ENCODE peak calls at places on chromosomes 2 and 18, in four cellular contexts. V, W, C and E are unnamed samples. For H3K4me1, the result is how much of the 10 kb centered on the place peaks cover.

GRCh38 chr2:43604674-43605073 is 8.8 kb upstream of the THADA start:
- DNase-seq in V (no peak), W (no peak), C (no peak), E (no peak)

GRCh38 chr2:130354135-130354420 is 1.8 kb upstream of the PTPN18 start:
- DNase-seq in C (no peak), W (no peak), V (no peak), E (no peak)

GRCh38 chr18:22828171-22828570 is 105.0 kb upstream of the RBBP8 start:
- DNase-seq in W (no peak), C (no peak), V (no peak), E (no peak)

GRCh38 chr2:147501973-147502372 is 342.9 kb upstream of the ACVR2A start:
- DNase-seq in W (no peak), V (no peak), C (no peak), E (no peak)

GRCh38 chr2:72712977-72713376 is 112.9 kb downstream of the EXOC6B start:
- DNase-seq in V (no peak), W (no peak), C (no peak), E (no peak)

GRCh38 chr2:50859110-50859509 is 172.8 kb downstream of the NRXN1 start:
- DNase-seq in W (no peak), V (no peak), C (no peak), E (no peak)

GRCh38 chr2:116317111-116317510 is 1497.4 kb upstream of the DDX18 start:
- DNase-seq in W (no peak), C (no peak), V (no peak), E (no peak)

GRCh38 chr2:176501652-176502051 is 232.4 kb downstream of the MTX2 start:
- DNase-seq in W (no peak), C (no peak), V (no peak), E (no peak)

GRCh38 chr2:168992591-168993349 is 38.4 kb downstream of the ABCB11 start:
- DNase-seq in V (no peak), C (no peak), W (no peak), E (no peak)

GRCh38 chr2:219178377-219179175 is 501 bp downstream of the RETREG2 start:
- DNase-seq in C (peak), W (no peak), V (peak), E (peak)

GRCh38 chr18:77069931-77070330 is 62.7 kb downstream of the MBP start:
- DNase-seq in V (no peak), W (no peak), C (no peak), E (no peak)

GRCh38 chr18:5295231-5295920 is at the start of gene ZBTB14:
- DNase-seq in C (peak), V (peak), W (peak), E (peak)

GRCh38 chr2:165425556-165425955 is 43.9 kb upstream of the CSRNP3 start:
- DNase-seq in W (no peak), C (no peak), V (no peak), E (no peak)

GRCh38 chr2:67032091-67032490 is 365.0 kb upstream of the ETAA1 start:
- DNase-seq in C (no peak), W (no peak), V (no peak), E (no peak)

GRCh38 chr2:97845133-97845532 is 131.8 kb downstream of the ZAP70 start:
- DNase-seq in V (no peak), W (no peak), C (no peak), E (no peak)

GRCh38 chr2:196884368-196884767 is 42.1 kb downstream of the PGAP1 start:
- DNase-seq in V (no peak), C (no peak), W (no peak), E (no peak)

GRCh38 chr18:6653880-6654279 is 75.6 kb upstream of the ARHGAP28 start:
- DNase-seq in W (no peak), C (no peak), V (no peak), E (no peak)

GRCh38 chr2:46257476-46257875 is 39.7 kb upstream of the EPAS1 start:
- DNase-seq in C (no peak), W (no peak), V (no peak), E (no peak)

GRCh38 chr2:121596221-121597080 is 52.8 kb downstream of the CLASP1 start:
- DNase-seq in C (peak), W (peak), V (no peak), E (peak)

GRCh38 chr18:54822872-54823845 is 5.1 kb upstream of the RAB27B start:
- DNase-seq in W (no peak), C (no peak), V (no peak), E (no peak)

GRCh38 chr18:577606-578005 is 2.6 kb upstream of the CETN1 start:
- DNase-seq in V (no peak), C (no peak), W (peak), E (no peak)

GRCh38 chr18:33871363-33872025 is 293.5 kb downstream of the ASXL3 start:
- DNase-seq in V (no peak), C (no peak), W (no peak), E (no peak)

GRCh38 chr2:177466337-177467195 is 74.0 kb downstream of the AGPS start:
- DNase-seq in V (no peak), W (no peak), C (no peak), E (peak)

GRCh38 chr18:42921261-42921737 is 194.2 kb downstream of the RIT2 start:
- DNase-seq in V (no peak), W (no peak), C (no peak), E (no peak)

GRCh38 chr2:115084446-115084845 is 642.0 kb downstream of the DPP10 start:
- DNase-seq in V (no peak), W (no peak), C (no peak), E (no peak)

GRCh38 chr2:203732953-203733510 is 26.6 kb downstream of the CD28 start:
- DNase-seq in W (no peak), C (no peak), V (no peak), E (no peak)

GRCh38 chr2:69645026-69645425 is 1.5 kb upstream of the AAK1 start:
- DNase-seq in V (no peak), C (no peak), W (no peak), E (no peak)

GRCh38 chr2:188870289-188870688 is 103.9 kb upstream of the COL3A1 start:
- DNase-seq in W (no peak), C (no peak), V (no peak), E (no peak)

GRCh38 chr2:70748002-70748779 is 19.8 kb downstream of the ADD2 start:
- DNase-seq in V (no peak), C (no peak), W (peak), E (no peak)

GRCh38 chr2:231369580-231370428 is 25.7 kb upstream of the B3GNT7 start:
- DNase-seq in W (no peak), V (peak), C (peak), E (peak)
- H3K4me1 ChIP-seq in W (under half), V (under half), C (under half), E (under half)

GRCh38 chr18:21747268-21747667 is 6.7 kb downstream of the MIB1 start:
- DNase-seq in C (no peak), V (no peak), W (no peak), E (no peak)
- TF ChIP-seq CTCF in C (no peak), V (no peak), W (no peak), E (no peak)

GRCh38 chr2:101770672-101771071 is 73.2 kb downstream of the MAP4K4 start:
- DNase-seq in W (peak), V (no peak), C (no peak), E (peak)
- H3K4me1 ChIP-seq in W (half or more), V (half or more), C (half or more), E (under half)

GRCh38 chr2:31033032-31033431 is 105.2 kb downstream of the GALNT14 start:
- DNase-seq in W (no peak), V (no peak), C (no peak), E (no peak)

GRCh38 chr2:31037058-31037457 is 101.2 kb downstream of the GALNT14 start:
- DNase-seq in W (no peak), V (no peak), C (no peak), E (no peak)

GRCh38 chr2:31032475-31032874 is 105.8 kb downstream of the GALNT14 start:
- DNase-seq in C (no peak), V (no peak), W (no peak), E (no peak)

DNA sequence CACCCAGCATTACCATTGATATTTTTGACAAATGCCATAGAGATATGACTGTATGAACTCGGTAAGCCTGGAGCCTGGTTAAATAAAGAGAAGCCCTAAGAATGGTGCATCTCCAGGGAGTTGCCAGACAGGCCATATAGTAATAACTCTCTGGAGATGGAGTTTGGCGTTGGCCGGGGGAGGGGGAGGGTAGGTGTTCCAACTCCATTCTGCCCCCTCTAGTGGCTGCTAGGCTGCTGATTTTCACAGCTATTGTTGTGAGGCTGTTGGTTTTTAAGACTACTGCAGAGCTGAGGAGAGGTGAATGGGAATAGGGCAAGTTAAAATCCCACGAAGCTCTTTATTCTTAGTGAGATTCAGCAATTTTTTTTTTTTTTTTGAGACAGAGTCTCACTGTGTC is 99.9 kb downstream of the GALNT14 start:
- DNase-seq in W (peak), V (no peak), C (no peak), E (peak)
- TF ChIP-seq CTCF in W (no peak), V (no peak), C (no peak), E (no peak)

DNA sequence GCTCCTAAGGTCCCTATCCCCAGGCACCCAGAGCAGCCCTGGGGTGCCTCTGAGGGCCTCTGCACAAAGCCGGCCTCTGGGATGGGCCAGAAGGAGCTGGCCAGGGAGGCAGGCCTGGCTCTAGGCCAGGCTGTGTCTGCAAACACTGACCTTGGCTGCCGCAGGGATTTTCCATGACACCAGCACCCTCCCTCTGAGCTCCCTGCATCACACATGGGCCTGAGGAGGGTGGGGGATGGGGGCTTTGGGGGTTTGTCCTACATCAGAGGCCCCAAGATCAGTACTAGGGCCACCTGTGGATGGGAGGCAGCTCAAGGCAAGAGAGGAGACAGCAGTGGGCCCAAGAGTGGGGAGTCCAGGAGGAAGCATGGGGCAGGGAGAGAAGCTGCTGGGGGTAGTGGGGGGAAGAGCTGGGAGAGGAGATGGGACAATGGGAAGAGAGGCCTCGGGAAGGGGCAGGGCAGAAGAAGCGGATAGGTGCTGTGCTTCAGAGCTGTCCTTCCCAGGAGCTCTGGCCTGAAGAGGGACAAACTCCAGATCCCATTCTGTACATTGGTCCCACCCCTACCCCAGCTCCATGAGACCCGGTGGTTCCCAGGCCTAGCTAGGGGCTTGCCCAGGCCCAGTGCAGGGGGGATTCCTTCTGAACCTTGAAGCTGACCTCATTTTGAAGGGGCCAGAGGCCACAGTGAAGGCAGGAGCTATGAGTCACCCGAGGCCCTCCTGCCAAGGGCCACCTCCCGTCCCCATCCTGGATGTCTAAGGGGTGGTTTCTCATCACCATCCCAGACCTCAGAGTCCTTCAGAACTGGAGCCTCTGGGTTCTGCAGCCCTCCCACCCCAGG is 28.0 kb downstream of the KCNK3 start:
- DNase-seq in C (peak), W (peak), V (peak), E (peak)
- H3K4me1 ChIP-seq in C (half or more), W (under half), V (half or more), E (under half)